ENCODE peak calls at places on chromosome 2, in seven cellular contexts. D, X, J, K, T, L and W are unnamed samples.

GRCh38 chr2:30229596-30229995 is 1.7 kb upstream of the LBH start:
- DNase-seq in D (no peak), X (no peak), J (no peak), K (no peak), T (no peak), L (no peak), W (no peak)

GRCh38 chr2:74498500-74499268 is 719 bp downstream of the LBX2 start:
- DNase-seq in D (peak), X (peak), J (peak), K (no peak), T (no peak), L (peak), W (peak)

GRCh38 chr2:26559044-26559405 is 81.1 kb upstream of the OTOF start:
- DNase-seq in D (no peak), X (no peak), J (no peak), K (no peak), T (no peak), L (no peak), W (no peak)

GRCh38 chr2:25322313-25322712 is 19.4 kb downstream of the DNMT3A start:
- DNase-seq in D (no peak), X (no peak), J (no peak), K (no peak), T (no peak), L (no peak), W (no peak)

GRCh38 chr2:75310915-75311314 is 111.6 kb upstream of the TACR1 start:
- DNase-seq in D (no peak), X (no peak), J (no peak), K (no peak), T (no peak), L (no peak), W (no peak)

GRCh38 chr2:9739508-9739907 is 103.8 kb upstream of the TAF1B start:
- DNase-seq in D (peak), X (peak), J (no peak), K (no peak), T (peak), L (peak), W (no peak)

GRCh38 chr2:195543902-195544894 is 112.8 kb upstream of the SLC39A10 start:
- DNase-seq in D (no peak), X (no peak), J (no peak), K (no peak), T (no peak), L (peak), W (no peak)

GRCh38 chr2:163667064-163667887 is 68.5 kb downstream of the FIGN start:
- DNase-seq in D (no peak), X (no peak), J (no peak), K (no peak), T (no peak), L (peak), W (no peak)

GRCh38 chr2:170525566-170525900 is 189.6 kb upstream of the SP5 start:
- DNase-seq in D (no peak), X (peak), J (peak), K (no peak), T (no peak), L (peak), W (no peak)

GRCh38 chr2:20207051-20207450 is 17.9 kb downstream of the SDC1 start:
- DNase-seq in D (no peak), X (no peak), J (no peak), K (no peak), T (no peak), L (no peak), W (no peak)

GRCh38 chr2:46954951-46955571 is 39.5 kb upstream of the MCFD2 start:
- DNase-seq in D (no peak), X (peak), J (peak), K (no peak), T (no peak), L (peak), W (peak)

GRCh38 chr2:24515841-24516240 is 24.8 kb downstream of the NCOA1 start:
- DNase-seq in D (no peak), X (no peak), J (peak), K (no peak), T (no peak), L (no peak), W (peak)